ENCODE peak calls at places on chromosomes 1 and 21, in ten cellular contexts. G is NCI-H1417, V is aorta, F is globus pallidus, K is T-helper 1 cell, B is cardiac muscle cell, O is GM04503, X is GM03348, R is lower leg skin, J is HCEC 1CT. N is an unnamed sample.

GRCh38 chr1:223551610-223552009 is 113.9 kb downstream of the CAPN8 start:
- DNase-seq in K (no peak), R (no peak), J (peak; percentile 12), O (no peak), X (no peak), F (no peak), B (peak; percentile 1), G (no peak), V (no peak), N (no peak)

GRCh38 chr1:186014370-186015030 is 280.3 kb downstream of the HMCN1 start:
- DNase-seq in J (no peak), B (peak; percentile 60), O (peak; percentile 29), F (no peak), X (peak; percentile 22), K (no peak), R (no peak), V (no peak), G (no peak), N (no peak)

GRCh38 chr1:31987231-31987630 is 26.4 kb upstream of the KHDRBS1 start:
- DNase-seq in J (no peak), F (no peak), K (no peak), B (no peak), X (no peak), G (peak; percentile 70), V (no peak), R (no peak), O (no peak), N (no peak)

GRCh38 chr1:64923294-64923718 is 43.0 kb downstream of the JAK1 start:
- DNase-seq in X (no peak), B (no peak), O (no peak), R (no peak), K (no peak), G (no peak), V (no peak), F (no peak), J (no peak), N (no peak)

GRCh38 chr21:17679002-17679600 is 66.4 kb upstream of the BTG3 start:
- DNase-seq in R (no peak), K (no peak), O (peak; percentile 24), X (peak; percentile 79), J (peak; percentile 67), G (peak; percentile 69), V (no peak), F (peak; percentile 76), B (peak; percentile 79), N (peak; percentile 33)

GRCh38 chr1:45205910-45206721 is at the start of gene ZSWIM5:
- DNase-seq in G (peak; percentile 81), V (peak; percentile 71), K (peak; percentile 40), J (peak; percentile 44), X (peak; percentile 77), O (no peak), B (peak; percentile 53), R (no peak), F (peak; percentile 83), N (no peak)

GRCh38 chr1:218658899-218659298 is 313.8 kb downstream of the TGFB2 start:
- DNase-seq in B (peak; percentile 48), F (no peak), K (no peak), O (no peak), J (peak; percentile 83), R (no peak), X (peak; percentile 44), G (no peak), V (no peak), N (no peak)

GRCh38 chr1:53153752-53154151 is 11.3 kb upstream of the SLC1A7 start:
- DNase-seq in K (no peak), V (no peak), F (no peak), X (no peak), R (no peak), O (no peak), B (peak; percentile 61), G (no peak), J (no peak), N (no peak)

GRCh38 chr1:65362545-65362944 is 53.2 kb downstream of the DNAJC6 start:
- DNase-seq in X (no peak), V (no peak), J (no peak), F (no peak), B (no peak), K (no peak), R (no peak), G (no peak), O (no peak), N (no peak)

GRCh38 chr1:206685256-206685748 is 597 bp downstream of the MAPKAPK2 start:
- DNase-seq in V (peak; percentile 57), J (peak; percentile 17), B (no peak), G (peak; percentile 67), O (no peak), K (peak; percentile 15), X (peak; percentile 78), R (no peak), F (peak; percentile 27), N (no peak)